ENCODE peak calls at places on chromosomes 7 and 10, in ten cellular contexts. G is IMR-90, Q is heart left ventricle, Y is OCI-LY7, E is upper lobe of right lung, X is lung, N is cardiac muscle cell, Z is fibroblast of pulmonary artery, U is endothelial cell of umbilical vein, I is cardiac fibroblast. B is an unnamed sample.
A peak's percentile ranks its signal among the peaks of the same experiment; 100 is the strongest.

GRCh38 chr10:57689898-57690297 is 577.8 kb downstream of the IPMK start:
- DNase-seq in U (no peak), I (no peak), G (no peak), X (no peak), Z (no peak), E (no peak), Q (no peak), N (no peak), Y (no peak), B (no peak)

GRCh38 chr10:48330269-48330668 is 23.8 kb downstream of the MAPK8 start:
- DNase-seq in X (no peak), E (no peak), U (no peak), Q (no peak), G (peak; percentile 40), N (peak; percentile 83), Z (peak; percentile 63), Y (no peak), I (peak; percentile 70), B (no peak)

GRCh38 chr7:45617166-45617565 is 43.0 kb downstream of the ADCY1 start:
- DNase-seq in Z (no peak), E (no peak), Y (no peak), U (no peak), Q (no peak), X (no peak), N (no peak), I (no peak), G (no peak), B (no peak)

GRCh38 chr10:71527135-71527534 is 130.4 kb downstream of the CDH23 start:
- DNase-seq in E (no peak), X (no peak), Q (no peak), G (no peak), U (no peak), I (no peak), Z (no peak), Y (no peak), N (no peak), B (no peak)

GRCh38 chr7:139772115-139772514 is 5.7 kb downstream of the HIPK2 start:
- DNase-seq in I (no peak), Y (no peak), Q (no peak), U (no peak), N (peak; percentile 40), G (no peak), X (no peak), E (no peak), Z (no peak), B (no peak)

GRCh38 chr10:96673318-96674099 is 46.8 kb downstream of the PIK3AP1 start:
- DNase-seq in Y (peak; percentile 87), X (peak; percentile 54), N (peak; percentile 28), E (peak; percentile 66), Z (peak; percentile 9), U (peak; percentile 2), Q (peak; percentile 35), G (peak; percentile 63), I (peak; percentile 3), B (no peak)

GRCh38 chr7:3455826-3456444 is 154.9 kb downstream of the SDK1 start:
- DNase-seq in I (peak; percentile 21), E (no peak), N (no peak), X (no peak), Y (no peak), U (peak; percentile 25), Z (peak; percentile 62), Q (no peak), G (peak; percentile 54), B (no peak)

GRCh38 chr7:67847063-67847798 is 850.6 kb downstream of the TYW1 start:
- DNase-seq in E (no peak), Z (no peak), I (no peak), Y (no peak), G (no peak), U (no peak), X (no peak), Q (no peak), N (no peak), B (no peak)

GRCh38 chr7:107210400-107210799 is 41.6 kb downstream of the HBP1 start:
- DNase-seq in G (no peak), X (no peak), Q (no peak), U (no peak), Y (peak; percentile 7), I (no peak), N (no peak), E (no peak), Z (no peak), B (no peak)

GRCh38 chr7:107209565-107209964 is 40.8 kb downstream of the HBP1 start:
- DNase-seq in G (no peak), X (no peak), E (no peak), U (no peak), Y (no peak), I (peak; percentile 17), Q (no peak), N (peak; percentile 47), Z (no peak), B (no peak)

GRCh38 chr7:107213945-107214344 is 45.1 kb downstream of the HBP1 start:
- DNase-seq in N (no peak), Y (no peak), I (no peak), G (no peak), U (no peak), X (no peak), E (no peak), Z (no peak), Q (no peak), B (no peak)

GRCh38 chr7:107212719-107213118 is 43.9 kb downstream of the HBP1 start:
- DNase-seq in E (no peak), Z (no peak), U (no peak), Q (no peak), I (no peak), G (no peak), N (no peak), X (no peak), Y (no peak), B (no peak)

DNA sequence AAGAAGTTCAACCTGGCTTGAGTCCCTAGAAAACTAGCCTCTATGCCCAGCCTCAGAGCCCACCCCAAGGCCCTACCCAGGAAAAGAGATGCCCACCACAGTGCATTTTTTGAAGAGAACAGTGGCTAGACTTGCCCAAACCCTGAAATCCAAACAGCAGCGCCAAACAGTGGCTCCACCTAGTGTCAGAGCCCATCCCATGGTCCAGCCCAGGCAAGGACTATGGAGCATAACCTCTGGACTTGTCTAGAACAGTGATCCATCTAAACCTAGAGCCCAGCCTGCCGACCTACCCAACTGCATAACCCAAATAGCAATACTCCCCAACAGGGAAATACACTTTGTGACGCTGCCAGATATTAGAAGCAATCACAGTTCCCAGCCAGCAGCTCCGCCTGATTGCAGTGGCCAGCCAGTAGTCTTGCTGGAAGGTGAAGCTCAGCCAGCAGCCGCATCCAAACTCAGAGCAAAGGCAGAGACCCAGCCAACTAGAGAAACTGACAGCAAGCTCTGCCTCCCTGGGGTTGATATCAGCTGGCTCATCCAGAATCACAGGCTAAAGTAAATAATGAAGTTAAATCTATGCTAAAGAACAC is 44.5 kb downstream of the HBP1 start:
- DNase-seq in Q (peak; percentile 45), Z (no peak), E (no peak), G (no peak), N (no peak), Y (no peak), U (no peak), X (no peak), I (no peak), B (no peak)
- TF ChIP-seq CTCF in Q (no peak), Z (no peak), E (no peak), G (no peak), N (no peak), Y (no peak), U (no peak), X (no peak), I (no peak), B (no peak)

GRCh38 chr10:86960863-86961434 is 2.5 kb downstream of the SNCG start:
- DNase-seq in Y (no peak), Z (no peak), U (no peak), G (no peak), I (no peak), N (no peak), X (no peak), E (no peak), Q (peak; percentile 18), B (no peak)

GRCh38 chr10:86960003-86960862 is 1.8 kb downstream of the SNCG start:
- DNase-seq in G (peak; percentile 65), E (no peak), N (peak; percentile 81), Y (peak; percentile 66), I (peak; percentile 83), Z (peak; percentile 80), U (peak; percentile 85), Q (peak; percentile 60), X (no peak), B (no peak)

GRCh38 chr10:86962136-86962980 is 4.0 kb downstream of the SNCG start:
- DNase-seq in E (no peak), G (no peak), I (no peak), Z (no peak), Q (no peak), X (no peak), Y (no peak), U (no peak), N (no peak), B (no peak)

GRCh38 chr10:86962981-86963310 is 4.5 kb downstream of the SNCG start:
- DNase-seq in Y (no peak), U (no peak), E (no peak), Z (no peak), X (no peak), N (no peak), G (no peak), I (no peak), Q (no peak), B (no peak)

DNA sequence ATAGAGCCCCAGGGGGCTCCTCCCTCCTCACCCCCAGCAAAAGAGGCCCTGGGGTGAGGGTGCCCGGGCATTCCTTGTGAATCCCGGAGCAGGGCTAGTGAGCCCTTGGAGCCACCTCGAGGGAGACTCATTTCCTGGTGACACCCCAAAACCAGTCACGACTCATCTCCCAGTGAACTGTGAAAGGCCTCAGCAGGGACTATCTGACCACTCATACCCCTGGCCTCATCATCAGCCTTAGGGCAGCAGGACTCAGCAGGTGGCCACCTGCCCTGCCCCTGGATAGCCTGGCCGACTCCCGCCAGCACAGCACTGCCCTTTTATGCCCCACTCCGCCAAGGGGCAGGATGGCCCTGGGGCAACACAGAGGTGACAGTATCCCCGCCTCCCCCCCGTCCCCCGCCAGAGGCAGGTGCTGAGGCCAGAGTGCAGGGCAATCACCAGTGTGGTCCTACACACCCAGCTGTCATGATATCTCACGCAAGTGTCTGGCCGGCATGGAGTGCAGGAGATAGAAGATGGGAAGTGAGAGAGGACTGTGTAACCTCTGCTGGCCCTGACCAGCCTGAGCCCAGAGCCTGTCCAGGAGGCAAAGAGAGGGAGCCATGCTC is 3.2 kb downstream of the SNCG start:
- DNase-seq in E (no peak), I (no peak), U (no peak), Y (no peak), G (peak; percentile 55), Z (no peak), N (no peak), X (no peak), Q (no peak), B (no peak)
- H3K4me3 ChIP-seq in E (no peak overlapping the region), I (no peak overlapping the region), U (no peak overlapping the region), Y (no peak overlapping the region), G (no peak overlapping the region), Z (no peak overlapping the region), N (no peak overlapping the region), X (no peak overlapping the region), Q (no peak overlapping the region), B (no peak overlapping the region)

GRCh38 chr7:38909870-38910269 is 879 bp upstream of the VPS41 start:
- DNase-seq in E (no peak), X (no peak), G (no peak), Q (no peak), N (no peak), U (no peak), Y (no peak), Z (no peak), I (no peak), B (no peak)
- TF ChIP-seq CTCF in E (no peak), X (no peak), G (no peak), Q (no peak), N (no peak), U (no peak), Y (peak; percentile 29), Z (peak; percentile 4), I (no peak), B (peak; percentile 16)

GRCh38 chr7:1378610-1379180 is 80.6 kb downstream of the MICALL2 start:
- DNase-seq in I (no peak), G (no peak), N (no peak), X (no peak), E (no peak), U (no peak), Z (no peak), Q (no peak), Y (no peak), B (no peak)
- H3K4me3 ChIP-seq in I (no peak overlapping the region), G (no peak overlapping the region), N (no peak overlapping the region), X (no peak overlapping the region), E (no peak overlapping the region), U (no peak overlapping the region), Z (no peak overlapping the region), Q (no peak overlapping the region), Y (no peak overlapping the region), B (no peak overlapping the region)

B was measured in HFF-Myc.